ENCODE peak calls at places on chromosomes 1 and 21, in seven cellular contexts. K is astrocyte of the cerebellum; L is HFFc6; N is glutamatergic neuron; U is RWPE2; Y is stomach; O is CD8-positive, alpha-beta T cell. I is an unnamed sample.

GRCh38 chr1:28160677-28161328 is 15.7 kb downstream of the PTAFR start:
- DNase-seq in K (peak), L (peak), N (no peak), U (no peak), Y (no peak), O (no peak), I (no peak)

GRCh38 chr21:41961282-41961701 is 7.5 kb upstream of the C2CD2 start:
- DNase-seq in K (no peak), L (no peak), N (no peak), U (no peak), Y (no peak), O (no peak), I (no peak)

GRCh38 chr1:202649553-202650392 is 60.5 kb downstream of the SYT2 start:
- DNase-seq in K (no peak), L (no peak), N (no peak), U (no peak), Y (no peak), O (no peak), I (no peak)

GRCh38 chr1:115837762-115838421 is 3.0 kb downstream of the NHLH2 start:
- DNase-seq in K (no peak), L (no peak), N (peak), U (no peak), Y (no peak), O (no peak), I (peak)

GRCh38 chr1:222390181-222390580 is 157.7 kb downstream of the HHIPL2 start:
- DNase-seq in K (peak), L (peak), N (no peak), U (no peak), Y (no peak), O (no peak), I (no peak)

GRCh38 chr1:184629261-184629660 is 125.4 kb downstream of the EDEM3 start:
- DNase-seq in K (no peak), L (no peak), N (no peak), U (no peak), Y (no peak), O (no peak), I (no peak)

GRCh38 chr1:37410815-37411214 is 63.6 kb upstream of the ZC3H12A start:
- DNase-seq in K (no peak), L (no peak), N (no peak), U (no peak), Y (no peak), O (no peak), I (peak)

GRCh38 chr1:67724928-67725560 is 40.0 kb downstream of the GADD45A start:
- DNase-seq in K (peak), L (peak), N (no peak), U (no peak), Y (peak), O (no peak), I (no peak)

GRCh38 chr1:61198554-61198953 is 116.2 kb downstream of the NFIA start:
- DNase-seq in K (no peak), L (no peak), N (peak), U (no peak), Y (no peak), O (no peak), I (no peak)

GRCh38 chr1:29259802-29260441 is 23.6 kb downstream of the PTPRU start:
- DNase-seq in K (no peak), L (no peak), N (peak), U (no peak), Y (peak), O (peak), I (peak)

GRCh38 chr1:181010789-181011188 is 11.9 kb downstream of the STX6 start:
- DNase-seq in K (peak), L (peak), N (no peak), U (no peak), Y (no peak), O (no peak), I (no peak)

GRCh38 chr1:14924012-14924452 is 229.5 kb upstream of the TMEM51 start:
- DNase-seq in K (peak), L (peak), N (peak), U (no peak), Y (peak), O (no peak), I (peak)

GRCh38 chr1:54324750-54325704 is 81.2 kb downstream of the SSBP3 start:
- DNase-seq in K (no peak), L (no peak), N (no peak), U (no peak), Y (no peak), O (no peak), I (no peak)

GRCh38 chr1:178055779-178056471 is 38.0 kb upstream of the RASAL2 start:
- DNase-seq in K (no peak), L (no peak), N (no peak), U (no peak), Y (peak), O (no peak), I (no peak)
- TF ChIP-seq CTCF in K (no peak), L (peak), N (no peak), U (no peak), Y (no peak), O (no peak), I (no peak)

DNA sequence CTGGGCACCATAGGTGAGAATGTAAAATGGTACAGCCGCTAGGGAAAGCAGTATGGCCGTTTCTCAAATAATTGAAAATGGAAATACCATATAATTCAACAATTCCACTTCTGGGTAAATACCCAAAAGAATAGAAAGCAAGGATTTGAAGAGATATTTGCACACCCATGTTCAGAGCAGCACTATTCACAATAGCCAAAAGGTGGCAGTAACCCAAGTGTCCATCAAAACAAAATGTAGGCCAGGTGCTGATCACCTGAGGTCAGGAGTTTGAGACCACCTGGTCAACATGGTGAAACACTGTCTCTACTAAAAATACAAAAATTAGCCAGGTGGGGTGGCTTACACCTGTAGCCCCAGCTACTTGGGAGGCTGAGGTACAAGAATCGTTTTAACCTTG is 62.1 kb downstream of the OLIG1 start:
- DNase-seq in K (no peak), L (no peak), N (no peak), U (no peak), Y (no peak), O (no peak), I (no peak)
- TF ChIP-seq CTCF in K (peak), L (peak), N (peak), U (peak), Y (no peak), O (peak), I (no peak)

DNA sequence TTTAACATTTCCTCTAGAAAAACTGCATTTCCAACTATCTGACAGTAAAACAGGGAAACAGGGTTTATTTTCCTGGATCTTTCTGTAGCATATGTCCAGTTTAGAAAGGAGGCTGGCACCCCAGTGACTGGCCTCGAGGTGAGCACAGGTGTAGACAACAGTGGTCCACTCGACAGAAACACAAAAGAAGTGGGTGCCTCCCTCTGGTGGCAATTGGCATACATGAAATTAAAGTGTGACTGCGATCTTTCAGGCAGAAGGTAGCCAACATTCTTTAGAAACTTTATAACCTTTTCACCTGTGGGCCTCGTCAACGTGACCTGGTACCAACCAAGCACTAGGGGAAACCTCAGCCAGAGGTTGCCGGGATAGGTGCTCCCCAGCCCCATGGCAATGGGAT is 44.0 kb downstream of the PCP4 start:
- DNase-seq in K (no peak), L (no peak), N (no peak), U (no peak), Y (no peak), O (no peak), I (no peak)
- TF ChIP-seq CTCF in K (peak), L (peak), N (no peak), U (no peak), Y (no peak), O (no peak), I (peak)

DNA sequence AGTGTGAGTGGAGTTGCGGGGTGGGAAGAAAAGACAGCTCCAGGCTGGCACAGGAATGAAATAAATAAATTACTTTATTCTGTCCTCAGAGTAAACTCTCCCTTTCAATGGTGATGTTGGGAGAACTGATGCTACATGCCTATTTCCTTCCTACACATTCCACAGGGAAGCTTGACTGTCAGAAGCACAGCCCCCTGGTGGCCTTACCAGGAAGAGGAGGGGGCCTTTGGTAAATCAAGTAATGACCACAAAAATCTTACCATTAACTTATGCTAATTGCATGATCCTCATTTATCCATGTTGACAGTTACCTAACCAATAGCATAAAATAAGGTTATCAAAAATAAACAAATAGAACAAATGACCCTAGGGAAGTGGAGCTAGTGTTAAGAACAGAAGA is 605.0 kb upstream of the PKN2 start:
- DNase-seq in K (no peak), L (no peak), N (peak), U (no peak), Y (no peak), O (no peak), I (peak)
- TF ChIP-seq CTCF in K (peak), L (peak), N (peak), U (peak), Y (no peak), O (no peak), I (peak)

I was measured in nephron progenitor cell.